ENCODE peak calls at places on chromosomes 2 and 18, in six cellular contexts. O is neuronal stem cell, Q is IMR-90, I is mesendoderm, Z is H9, G is mesenchymal stem cell. L is an unnamed sample.
A peak's percentile ranks its signal among the peaks of the same experiment; 100 is the strongest.

GRCh38 chr18:66077066-66077465 is 326.3 kb downstream of the CDH7 start:
- DNase-seq in Q (no peak), G (no peak), I (no peak), O (no peak), Z (no peak), L (no peak)

GRCh38 chr18:26551217-26551708 is 2.9 kb upstream of the KCTD1 start:
- DNase-seq in O (no peak), Z (no peak), G (no peak), Q (no peak), I (no peak), L (peak; percentile 50)

GRCh38 chr2:236969767-236970655 is 115.7 kb upstream of the COPS8 start:
- DNase-seq in I (no peak), O (no peak), Q (no peak), G (no peak), Z (no peak), L (no peak)

GRCh38 chr2:240957656-240958365 is 40.6 kb upstream of the SNED1 start:
- DNase-seq in Z (peak; percentile 32), I (no peak), O (no peak), Q (no peak), G (peak; percentile 4), L (no peak)

GRCh38 chr2:39725401-39725800 is 53.7 kb downstream of the THUMPD2 start:
- DNase-seq in Q (no peak), O (no peak), G (no peak), I (no peak), Z (no peak), L (no peak)

GRCh38 chr18:21915546-21915945 is 175.0 kb downstream of the MIB1 start:
- DNase-seq in G (no peak), Z (no peak), I (no peak), Q (no peak), O (no peak), L (no peak)

GRCh38 chr2:36516136-36516870 is 81.7 kb downstream of the FEZ2 start:
- DNase-seq in I (no peak), Z (no peak), Q (peak; percentile 58), O (no peak), G (peak; percentile 34), L (no peak)

GRCh38 chr18:30481871-30482270 is 560.7 kb downstream of the DSC3 start:
- DNase-seq in I (peak; percentile 86), O (no peak), Z (peak; percentile 27), Q (no peak), G (no peak), L (no peak)

GRCh38 chr2:153287109-153287801 is 191.3 kb downstream of the RPRM start:
- DNase-seq in Q (no peak), I (peak; percentile 84), Z (peak; percentile 93), O (peak; percentile 46), G (no peak), L (peak; percentile 88)

GRCh38 chr2:230868151-230868946 is 3.6 kb downstream of the ITM2C start:
- DNase-seq in Q (no peak), I (peak; percentile 91), Z (peak; percentile 76), G (peak; percentile 23), O (no peak), L (no peak)

GRCh38 chr2:158618859-158619490 is 162.2 kb downstream of the PKP4 start:
- DNase-seq in Z (no peak), Q (peak; percentile 47), I (peak; percentile 17), O (no peak), G (peak; percentile 57), L (no peak)

GRCh38 chr2:23536326-23536725 is 151.3 kb downstream of the KLHL29 start:
- DNase-seq in Z (no peak), O (no peak), I (no peak), Q (no peak), G (no peak), L (no peak)

GRCh38 chr2:29226808-29227207 is 111.6 kb downstream of the CLIP4 start:
- DNase-seq in Q (no peak), G (no peak), I (no peak), Z (no peak), O (no peak), L (no peak)

GRCh38 chr2:110858993-110859770 is 126.8 kb downstream of the ACOXL start:
- DNase-seq in I (no peak), G (no peak), Q (no peak), Z (no peak), O (no peak), L (no peak)

GRCh38 chr2:182852787-182853186 is 13.7 kb downstream of the FRZB start:
- DNase-seq in Z (no peak), Q (no peak), O (no peak), G (no peak), I (no peak), L (no peak)

GRCh38 chr18:76875390-76876330 is 53.3 kb downstream of the ZNF236 start:
- DNase-seq in G (peak; percentile 37), Q (peak; percentile 43), I (peak; percentile 79), Z (peak; percentile 65), O (peak; percentile 56), L (peak; percentile 76)

GRCh38 chr2:178193496-178193822 is 853 bp upstream of the OSBPL6 start:
- DNase-seq in I (no peak), G (no peak), O (no peak), Z (no peak), Q (peak; percentile 4), L (no peak)

GRCh38 chr2:227849906-227850305 is 21.5 kb upstream of the DAW1 start:
- DNase-seq in Z (no peak), O (no peak), G (no peak), I (no peak), Q (peak; percentile 43), L (no peak)

GRCh38 chr2:230893881-230894781 is 29.4 kb downstream of the ITM2C start:
- DNase-seq in G (no peak), Z (no peak), I (no peak), O (no peak), Q (no peak), L (no peak)

GRCh38 chr18:11500153-11501122 is 109.0 kb upstream of the SLC35G4 start:
- DNase-seq in O (no peak), I (peak; percentile 62), G (peak; percentile 96), Z (no peak), Q (peak; percentile 98), L (no peak)

GRCh38 chr2:10319892-10320574 is 17.3 kb downstream of the HPCAL1 start:
- DNase-seq in G (no peak), Z (no peak), I (no peak), O (no peak), Q (no peak), L (no peak)

GRCh38 chr2:240226672-240227537 is 86.4 kb upstream of the OTOS start:
- DNase-seq in Q (no peak), I (no peak), O (no peak), Z (peak; percentile 16), G (no peak), L (no peak)

GRCh38 chr2:12284487-12284886 is 432.2 kb upstream of the TRIB2 start:
- DNase-seq in I (no peak), Q (peak; percentile 60), Z (no peak), O (no peak), G (peak; percentile 57), L (no peak)

GRCh38 chr2:9415770-9416169 is 7.6 kb downstream of the ITGB1BP1 start:
- DNase-seq in I (no peak), O (no peak), Z (no peak), Q (peak; percentile 41), G (no peak), L (no peak)

GRCh38 chr18:3596324-3597158 is 146.6 kb downstream of the TGIF1 start:
- DNase-seq in Z (peak; percentile 61), Q (peak; percentile 58), G (peak; percentile 48), I (peak; percentile 86), O (no peak), L (no peak)
- H2AK5ac ChIP-seq in Z (no peak overlapping the region), Q (peak overlapping the region; percentile 99), G (peak overlapping the region; percentile 29), I (no peak overlapping the region), O (no peak overlapping the region), L (peak overlapping the region; percentile 94)

DNA sequence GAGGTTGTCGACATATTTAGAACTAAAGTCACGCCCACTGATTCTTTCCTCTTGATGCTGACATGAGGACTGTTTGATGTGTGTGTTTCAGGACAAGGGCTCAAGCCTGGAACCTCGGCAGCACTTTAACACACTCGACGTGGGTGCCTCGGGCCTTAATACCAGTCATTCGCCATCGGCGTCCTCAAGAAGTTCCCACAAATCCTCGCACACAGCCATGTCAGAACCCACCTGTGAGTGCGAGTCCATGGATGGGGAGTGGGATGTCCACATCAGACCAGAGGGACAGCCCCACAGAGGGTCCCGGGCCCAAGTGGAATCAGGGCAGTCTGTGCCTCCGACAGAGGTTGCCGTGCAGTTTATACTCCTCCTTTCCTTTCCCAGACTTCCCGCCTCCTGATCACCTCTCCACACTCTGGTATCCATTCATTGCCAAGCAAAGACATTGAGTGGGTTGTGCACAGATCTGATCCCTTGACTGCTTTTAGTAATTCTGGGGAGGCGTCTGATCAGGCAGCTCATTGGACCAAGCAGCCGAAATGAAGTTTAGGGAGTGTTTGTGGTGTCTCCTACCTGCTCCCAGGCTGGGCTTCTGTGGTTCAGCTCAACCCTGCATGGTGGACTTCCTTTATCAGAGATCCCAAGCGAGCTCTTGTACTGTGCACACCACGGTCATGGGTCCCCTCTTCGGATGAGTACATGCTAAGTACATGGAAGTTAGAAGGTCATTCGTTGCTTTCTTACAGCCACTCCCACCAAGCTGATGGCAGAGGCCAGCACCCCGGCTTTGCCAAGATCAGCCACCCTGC is 27.2 kb upstream of the RPL31 start:
- DNase-seq in O (no peak), I (no peak), G (no peak), Z (no peak), Q (no peak), L (no peak)
- H2AK5ac ChIP-seq in O (no peak overlapping the region), I (no peak overlapping the region), G (no peak overlapping the region), Z (no peak overlapping the region), Q (no peak overlapping the region), L (no peak overlapping the region)

GRCh38 chr2:119431155-119431975 is at the start of gene TMEM37:
- DNase-seq in O (peak; percentile 80), I (peak; percentile 93), Q (peak; percentile 15), G (peak; percentile 79), Z (peak; percentile 88), L (peak; percentile 79)
- H2AK5ac ChIP-seq in O (peak within 1 kb of the TSS; percentile 51), I (no peak within 1 kb of the TSS), Q (no peak within 1 kb of the TSS), G (peak within 1 kb of the TSS; percentile 87), Z (no peak within 1 kb of the TSS), L (peak within 1 kb of the TSS; percentile 70)

GRCh38 chr2:75562513-75562864 is 1.8 kb upstream of the EVA1A start:
- DNase-seq in G (no peak), Z (no peak), O (no peak), I (no peak), Q (peak; percentile 33), L (no peak)

GRCh38 chr2:75563591-75563990 is 2.9 kb upstream of the EVA1A start:
- DNase-seq in O (no peak), Z (no peak), Q (no peak), I (no peak), G (no peak), L (no peak)

GRCh38 chr2:75565523-75566449 is 5.0 kb upstream of the EVA1A start:
- DNase-seq in Z (no peak), I (no peak), G (peak; percentile 32), Q (peak; percentile 10), O (no peak), L (no peak)

GRCh38 chr2:75564713-75565369 is 4.1 kb upstream of the EVA1A start:
- DNase-seq in Z (no peak), Q (no peak), I (no peak), G (no peak), O (no peak), L (no peak)

GRCh38 chr2:75564026-75564688 is 3.4 kb upstream of the EVA1A start:
- DNase-seq in G (no peak), O (no peak), I (no peak), Q (no peak), Z (no peak), L (no peak)
- H2AK5ac ChIP-seq in G (peak overlapping the region; percentile 96), O (no peak overlapping the region), I (no peak overlapping the region), Q (peak overlapping the region; percentile 70), Z (no peak overlapping the region), L (no peak overlapping the region)

L was measured in H1.